ENCODE peak calls at places on chromosomes 5 and 9, in eight cellular contexts. V is NAMALWA; O is T-helper 1 cell; M is fibroblast of pulmonary artery; Z is left cardiac atrium; I is progenitor cell of endocrine pancreas; E is activated T-cell treated with anti-CD3 and anti-CD28 coated beads, Interleukin-2, amount 50 U/mL, for 72 hours; C is T-helper 2 cell. L is an unnamed sample.

GRCh38 chr9:116193636-116194035 is 40.0 kb downstream of the PAPPA start:
- DNase-seq in E (no peak), M (peak), Z (no peak), O (no peak), V (no peak), C (no peak), I (no peak), L (peak)

GRCh38 chr9:136690841-136691261 is 3.6 kb upstream of the AGPAT2 start:
- DNase-seq in M (no peak), E (no peak), C (no peak), V (no peak), I (no peak), O (no peak), Z (peak), L (no peak)

GRCh38 chr9:136521541-136521940 is 24.3 kb downstream of the NOTCH1 start:
- DNase-seq in O (no peak), V (no peak), C (no peak), M (no peak), E (no peak), I (no peak), Z (peak), L (no peak)

GRCh38 chr5:135384898-135385297 is 14.1 kb downstream of the MACROH2A1 start:
- DNase-seq in V (no peak), M (no peak), Z (no peak), O (no peak), C (no peak), E (no peak), I (no peak), L (no peak)

GRCh38 chr9:89814340-89815040 is 209.7 kb downstream of the GADD45G start:
- DNase-seq in C (no peak), I (no peak), Z (no peak), E (no peak), O (no peak), V (no peak), M (peak), L (no peak)

GRCh38 chr5:178590141-178590923 is at the start of gene COL23A1:
- DNase-seq in O (peak), E (peak), C (no peak), M (peak), Z (peak), I (peak), V (no peak), L (peak)

GRCh38 chr9:93721417-93721965 is 145.1 kb downstream of the PHF2 start:
- DNase-seq in O (no peak), E (no peak), V (no peak), I (no peak), C (no peak), M (no peak), Z (no peak), L (no peak)

GRCh38 chr5:168167338-168167737 is 124.1 kb upstream of the WWC1 start:
- DNase-seq in E (no peak), M (no peak), O (no peak), V (no peak), C (no peak), I (no peak), Z (no peak), L (no peak)

GRCh38 chr5:154199263-154199662 is 8.7 kb downstream of the GALNT10 start:
- DNase-seq in C (no peak), I (no peak), V (no peak), E (no peak), M (no peak), Z (no peak), O (no peak), L (no peak)

GRCh38 chr5:34715711-34716110 is 59.6 kb downstream of the RAI14 start:
- DNase-seq in I (no peak), O (no peak), C (no peak), Z (no peak), E (no peak), V (no peak), M (peak), L (peak)

GRCh38 chr5:134132372-134133212 is 18.1 kb downstream of the TCF7 start:
- DNase-seq in I (no peak), E (peak), O (peak), C (peak), V (no peak), M (no peak), Z (peak), L (no peak)

GRCh38 chr9:677461-678097 is 163.9 kb upstream of the DMRT1 start:
- DNase-seq in Z (no peak), V (no peak), I (no peak), M (no peak), E (no peak), O (no peak), C (no peak), L (peak)

GRCh38 chr5:125660231-125660895 is 762.8 kb upstream of the GRAMD2B start:
- DNase-seq in C (no peak), E (no peak), I (no peak), Z (no peak), M (peak), V (no peak), O (no peak), L (peak)

GRCh38 chr5:25190521-25191000 is 545.8 kb upstream of the CDH10 start:
- DNase-seq in O (no peak), V (no peak), C (no peak), M (no peak), I (no peak), Z (no peak), E (no peak), L (no peak)

GRCh38 chr9:125277411-125277810 is 15.8 kb downstream of the GAPVD1 start:
- DNase-seq in I (no peak), V (no peak), C (no peak), O (no peak), M (no peak), Z (no peak), E (no peak), L (no peak)

GRCh38 chr9:116060631-116061030 is 93.0 kb upstream of the PAPPA start:
- DNase-seq in M (no peak), Z (no peak), V (no peak), E (no peak), O (no peak), C (no peak), I (no peak), L (no peak)

GRCh38 chr9:21160178-21160577 is 6.3 kb downstream of the IFNA21 start:
- DNase-seq in O (peak), I (no peak), E (peak), Z (no peak), C (no peak), V (peak), M (peak), L (no peak)

GRCh38 chr5:179605026-179605833 is 18.2 kb downstream of the HNRNPH1 start:
- DNase-seq in E (no peak), O (no peak), V (no peak), C (no peak), I (no peak), M (no peak), Z (no peak), L (peak)

GRCh38 chr9:107093365-107094060 is 189.6 kb upstream of the RAD23B start:
- DNase-seq in C (no peak), I (no peak), Z (no peak), O (no peak), M (no peak), E (no peak), V (no peak), L (no peak)